ENCODE peak calls at places on chromosomes 6 and 20, in four cellular contexts. E is left cardiac atrium, C is ACHN, K is EH. P is an unnamed sample.

GRCh38 chr6:170212956-170213636 is 77.8 kb downstream of the DLL1 start:
- DNase-seq in E (no peak), K (no peak), C (no peak), P (no peak)

GRCh38 chr20:16615199-16615598 is 42.0 kb upstream of the KIF16B start:
- DNase-seq in E (peak; percentile 41), K (peak; percentile 55), C (no peak), P (no peak)

GRCh38 chr6:14981960-14982359 is 263.9 kb upstream of the JARID2 start:
- DNase-seq in E (no peak), C (no peak), K (no peak), P (no peak)

GRCh38 chr6:129253731-129254130 is 370.8 kb downstream of the LAMA2 start:
- DNase-seq in C (no peak), E (no peak), K (no peak), P (no peak)

GRCh38 chr6:28585335-28585734 is 59.7 kb downstream of the GPX5 start:
- DNase-seq in E (no peak), K (peak; percentile 27), C (no peak), P (no peak)

GRCh38 chr6:158536891-158537798 is 22.7 kb upstream of the TMEM181 start:
- DNase-seq in E (peak; percentile 58), C (peak; percentile 65), K (peak; percentile 39), P (no peak)

GRCh38 chr6:143098054-143098673 is 37.5 kb downstream of the AIG1 start:
- DNase-seq in K (no peak), C (no peak), E (no peak), P (no peak)

GRCh38 chr6:149372062-149372461 is 28.0 kb upstream of the SUMO4 start:
- DNase-seq in C (no peak), K (no peak), E (no peak), P (no peak)

GRCh38 chr20:6169251-6169650 is 46.4 kb upstream of the FERMT1 start:
- DNase-seq in K (peak; percentile 55), E (no peak), C (peak; percentile 7), P (no peak)